ENCODE peak calls at places on chromosomes 4 and X, in five cellular contexts. L, Q, E, B and O are unnamed samples. For H3K4me1, the result is how much of the 10 kb centered on the place peaks cover.

GRCh38 chr4:87005690-87006461 is 71.1 kb downstream of the AFF1 start:
- DNase-seq in L (no peak), Q (no peak), E (no peak), B (no peak), O (peak)

GRCh38 chr4:73692284-73692683 is 48.1 kb upstream of the CXCL8 start:
- DNase-seq in L (no peak), Q (no peak), E (no peak), B (peak), O (no peak)

GRCh38 chr4:185591679-185592141 is 56.4 kb upstream of the PDLIM3 start:
- DNase-seq in L (no peak), Q (no peak), E (no peak), B (peak), O (no peak)

GRCh38 chrX:150409964-150410363 is 46.8 kb downstream of the MAMLD1 start:
- DNase-seq in L (no peak), Q (no peak), E (no peak), B (no peak), O (no peak)

GRCh38 chr4:145909773-145910172 is 28.9 kb downstream of the ZNF827 start:
- DNase-seq in L (peak), Q (peak), E (no peak), B (peak), O (peak)

GRCh38 chr4:117481742-117482141 is 396.4 kb upstream of the TRAM1L1 start:
- DNase-seq in L (no peak), Q (no peak), E (no peak), B (no peak), O (no peak)

GRCh38 chrX:23845316-23845932 is 62.3 kb downstream of the APOO start:
- DNase-seq in L (no peak), Q (no peak), E (no peak), B (peak), O (peak)

GRCh38 chr4:166087569-166087968 is 214.5 kb downstream of the TLL1 start:
- DNase-seq in L (no peak), Q (no peak), E (no peak), B (no peak), O (no peak)

GRCh38 chr4:33924239-33924638 is 2320.1 kb downstream of the ARAP2 start:
- DNase-seq in L (no peak), Q (no peak), E (no peak), B (peak), O (no peak)

GRCh38 chrX:10415704-10416001 is 204.7 kb downstream of the MID1 start:
- DNase-seq in L (no peak), Q (no peak), E (no peak), B (peak), O (no peak)

GRCh38 chrX:104310084-104310483 is 55.4 kb upstream of the ESX1 start:
- DNase-seq in L (no peak), Q (no peak), E (no peak), B (peak), O (no peak)

GRCh38 chrX:134572816-134573682 is 85.2 kb downstream of the PLAC1 start:
- DNase-seq in L (no peak), Q (no peak), E (no peak), B (no peak), O (no peak)

GRCh38 chr4:98510757-98511517 is 147.5 kb downstream of the TSPAN5 start:
- DNase-seq in L (no peak), Q (no peak), E (no peak), B (peak), O (no peak)

GRCh38 chr4:159516556-159516955 is 413.7 kb downstream of the RAPGEF2 start:
- DNase-seq in L (no peak), Q (no peak), E (no peak), B (peak), O (no peak)

GRCh38 chr4:10003666-10004065 is 17.6 kb downstream of the SLC2A9 start:
- DNase-seq in L (no peak), Q (no peak), E (no peak), B (no peak), O (no peak)

GRCh38 chrX:134659761-134660160 is 1.5 kb upstream of the PLAC1 start:
- DNase-seq in L (no peak), Q (no peak), E (no peak), B (no peak), O (no peak)

GRCh38 chr4:17398805-17399204 is 113.1 kb downstream of the QDPR start:
- DNase-seq in L (no peak), Q (no peak), E (no peak), B (no peak), O (no peak)

GRCh38 chr4:41748074-41748787 is at the start of gene PHOX2B:
- DNase-seq in L (no peak), Q (no peak), E (no peak), B (no peak), O (no peak)

GRCh38 chrX:77937291-77937690 is 26.8 kb downstream of the ATP7A start:
- DNase-seq in L (no peak), Q (no peak), E (no peak), B (peak), O (no peak)

GRCh38 chrX:10496345-10496965 is 123.9 kb downstream of the MID1 start:
- DNase-seq in L (no peak), Q (no peak), E (no peak), B (peak), O (no peak)

GRCh38 chr4:185020863-185021761 is 2.8 kb downstream of the HELT start:
- DNase-seq in L (no peak), Q (no peak), E (no peak), B (no peak), O (no peak)

GRCh38 chrX:73577368-73577767 is 14.4 kb downstream of the CHIC1 start:
- DNase-seq in L (no peak), Q (no peak), E (no peak), B (peak), O (no peak)

GRCh38 chrX:51836823-51837222 is 56.6 kb upstream of the MAGED1 start:
- DNase-seq in L (no peak), Q (no peak), E (no peak), B (no peak), O (peak)

GRCh38 chr4:122542411-122543236 is 78.2 kb downstream of the IL21 start:
- DNase-seq in L (no peak), Q (no peak), E (no peak), B (peak), O (no peak)

GRCh38 chr4:2263701-2264321 is 1.9 kb upstream of the MXD4 start:
- DNase-seq in L (no peak), Q (peak), E (peak), B (no peak), O (no peak)

GRCh38 chrX:8673211-8673610 is 58.7 kb downstream of the ANOS1 start:
- DNase-seq in L (no peak), Q (no peak), E (no peak), B (peak), O (no peak)

GRCh38 chr4:165873298-165874071 is 448 bp downstream of the TLL1 start:
- DNase-seq in L (no peak), Q (peak), E (peak), B (peak), O (peak)

GRCh38 chr4:20761826-20762225 is 61.6 kb downstream of the PACRGL start:
- DNase-seq in L (no peak), Q (no peak), E (no peak), B (no peak), O (no peak)

DNA sequence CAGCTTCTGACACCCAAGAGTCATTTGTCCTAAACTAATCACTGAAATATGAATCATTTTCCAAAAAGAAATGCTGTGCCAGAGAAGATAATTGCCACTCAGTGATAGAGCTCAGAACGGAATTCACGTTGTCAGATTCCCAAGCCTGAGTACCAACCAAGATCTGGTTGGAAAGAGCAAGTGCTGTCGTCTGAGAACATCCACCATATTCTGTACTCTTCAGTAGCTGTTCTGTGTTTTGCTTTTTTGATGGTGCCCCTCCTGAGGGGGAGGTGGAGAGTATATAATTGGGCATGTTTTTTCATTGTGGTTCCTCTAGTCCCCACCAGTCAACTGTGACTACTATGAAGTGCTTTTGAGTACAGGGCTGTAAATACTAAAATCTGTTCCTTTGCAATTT is 13.2 kb downstream of the RUFY3 start:
- DNase-seq in L (no peak), Q (no peak), E (no peak), B (no peak), O (no peak)
- H3K4me1 ChIP-seq in L (under half), Q (under half), E (under half), B (under half), O (under half)

GRCh38 chr4:94344457-94344856 is 1.8 kb upstream of the HPGDS start:
- DNase-seq in L (no peak), Q (no peak), E (no peak), B (no peak), O (no peak)
- H3K4me1 ChIP-seq in L (under half), Q (under half), E (under half), B (under half), O (under half)

GRCh38 chr4:38673109-38673978 is 9.3 kb downstream of the KLF3 start:
- DNase-seq in L (peak), Q (peak), E (peak), B (no peak), O (peak)
- H3K4me1 ChIP-seq in L (half or more), Q (half or more), E (under half), B (under half), O (under half)

GRCh38 chrX:136196691-136197155 is 49.4 kb downstream of the FHL1 start:
- DNase-seq in L (no peak), Q (no peak), E (no peak), B (no peak), O (no peak)
- H3K4me1 ChIP-seq in L (under half), Q (under half), E (under half), B (under half), O (under half)

DNA sequence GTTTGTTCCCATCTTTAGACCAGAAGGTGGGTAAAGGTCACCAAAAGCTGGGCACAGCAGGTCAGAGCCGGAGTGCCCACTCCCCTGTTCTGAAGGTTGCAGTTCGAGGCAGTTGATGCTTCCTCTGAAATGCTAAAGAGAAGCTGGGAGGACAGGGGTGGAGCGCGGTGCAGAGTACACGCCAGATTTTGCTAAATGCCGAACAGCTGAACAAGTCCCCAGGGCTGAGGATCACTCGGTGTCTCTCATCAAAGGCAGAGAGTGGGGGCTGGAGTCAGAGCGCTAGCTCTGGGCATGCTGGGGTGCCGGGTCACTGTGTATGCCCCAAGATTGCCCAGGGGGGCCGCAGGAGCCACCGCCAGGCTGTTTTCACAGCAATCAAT is 197.0 kb downstream of the BCOR start:
- DNase-seq in L (no peak), Q (no peak), E (no peak), B (peak), O (no peak)
- H3K4me1 ChIP-seq in L (under half), Q (under half), E (under half), B (under half), O (under half)

GRCh38 chr4:55947912-55948725 is 626 bp upstream of the CEP135 start:
- DNase-seq in L (no peak), Q (no peak), E (no peak), B (peak), O (peak)

GRCh38 chr4:55947254-55947882 is 1.4 kb upstream of the CEP135 start:
- DNase-seq in L (no peak), Q (no peak), E (no peak), B (peak), O (no peak)

GRCh38 chr4:55949480-55949802 is 696 bp downstream of the CEP135 start:
- DNase-seq in L (no peak), Q (no peak), E (no peak), B (no peak), O (no peak)

GRCh38 chr4:55948726-55949479 is at the start of gene CEP135:
- DNase-seq in L (peak), Q (peak), E (peak), B (peak), O (peak)

GRCh38 chr4:55951191-55951922 is 2.6 kb downstream of the CEP135 start:
- DNase-seq in L (no peak), Q (no peak), E (no peak), B (no peak), O (no peak)
- H3K4me1 ChIP-seq in L (under half), Q (under half), E (under half), B (under half), O (under half)

GRCh38 chr4:15897577-15897976 is 41.0 kb downstream of the FGFBP1 start:
- DNase-seq in L (no peak), Q (no peak), E (no peak), B (no peak), O (no peak)
- H3K4me1 ChIP-seq in L (under half), Q (under half), E (under half), B (under half), O (under half)

GRCh38 chrX:129768586-129769466 is 10.9 kb upstream of the SASH3 start:
- DNase-seq in L (no peak), Q (no peak), E (no peak), B (peak), O (no peak)
- H3K4me1 ChIP-seq in L (under half), Q (under half), E (under half), B (under half), O (under half)

GRCh38 chr4:76023381-76023780 is at the start of gene CXCL10:
- DNase-seq in L (no peak), Q (no peak), E (no peak), B (no peak), O (no peak)

GRCh38 chr4:76024007-76024406 is 710 bp upstream of the CXCL10 start:
- DNase-seq in L (no peak), Q (no peak), E (no peak), B (no peak), O (no peak)

GRCh38 chr4:76028242-76028859 is 5.1 kb upstream of the CXCL10 start:
- DNase-seq in L (no peak), Q (no peak), E (no peak), B (peak), O (no peak)
- H3K4me1 ChIP-seq in L (under half), Q (under half), E (under half), B (under half), O (under half)